ENCODE peak calls at places on chromosomes 13 and 19, in six cellular contexts. One of them, this sample, is unnamed.

GRCh38 chr13:78958019-78958418 is 299.1 kb upstream of the OBI1 start:
- DNase-seq in A549: no peak
- DNase-seq in upper lobe of right lung: no peak
- DNase-seq in naive thymus-derived CD4-positive, alpha-beta T cell: no peak
- DNase-seq in endodermal cell: no peak
- DNase-seq in heart left ventricle: no peak
- DNase-seq in this sample: no peak

GRCh38 chr19:6495947-6496346 is 6.2 kb downstream of the TUBB4A start:
- DNase-seq in A549: no peak
- DNase-seq in upper lobe of right lung: no peak
- DNase-seq in naive thymus-derived CD4-positive, alpha-beta T cell: no peak
- DNase-seq in endodermal cell: no peak
- DNase-seq in heart left ventricle: no peak
- DNase-seq in this sample: no peak

GRCh38 chr13:63455938-63456337 is 2040.3 kb upstream of the PCDH20 start:
- DNase-seq in A549: no peak
- DNase-seq in upper lobe of right lung: no peak
- DNase-seq in naive thymus-derived CD4-positive, alpha-beta T cell: no peak
- DNase-seq in endodermal cell: no peak
- DNase-seq in heart left ventricle: no peak
- DNase-seq in this sample: no peak

GRCh38 chr19:45045671-45046353 is 7.0 kb downstream of the CLASRP start:
- DNase-seq in A549: no peak
- DNase-seq in upper lobe of right lung: no peak
- DNase-seq in naive thymus-derived CD4-positive, alpha-beta T cell: no peak
- DNase-seq in endodermal cell: no peak
- DNase-seq in heart left ventricle: no peak
- DNase-seq in this sample: no peak

GRCh38 chr19:44303976-44304568 is 753 bp downstream of the ZNF235 start:
- DNase-seq in A549: peak; percentile 30
- DNase-seq in upper lobe of right lung: no peak
- DNase-seq in naive thymus-derived CD4-positive, alpha-beta T cell: no peak
- DNase-seq in endodermal cell: peak; percentile 48
- DNase-seq in heart left ventricle: no peak
- DNase-seq in this sample: peak; percentile 44

GRCh38 chr19:45047188-45047797 is 8.4 kb downstream of the CLASRP start:
- DNase-seq in A549: no peak
- DNase-seq in upper lobe of right lung: no peak
- DNase-seq in naive thymus-derived CD4-positive, alpha-beta T cell: no peak
- DNase-seq in endodermal cell: no peak
- DNase-seq in heart left ventricle: no peak
- DNase-seq in this sample: no peak

GRCh38 chr13:25886438-25887214 is 165.2 kb downstream of the SHISA2 start:
- DNase-seq in A549: no peak
- DNase-seq in upper lobe of right lung: no peak
- DNase-seq in naive thymus-derived CD4-positive, alpha-beta T cell: no peak
- DNase-seq in endodermal cell: peak; percentile 41
- DNase-seq in heart left ventricle: no peak
- DNase-seq in this sample: no peak

GRCh38 chr19:35495107-35496064 is 5.1 kb upstream of the KRTDAP start:
- DNase-seq in A549: peak; percentile 97
- DNase-seq in upper lobe of right lung: peak; percentile 86
- DNase-seq in naive thymus-derived CD4-positive, alpha-beta T cell: peak; percentile 60
- DNase-seq in endodermal cell: peak; percentile 89
- DNase-seq in heart left ventricle: peak; percentile 62
- DNase-seq in this sample: peak; percentile 61

GRCh38 chr19:20431826-20432225 is 133.8 kb downstream of the ZNF737 start:
- DNase-seq in A549: no peak
- DNase-seq in upper lobe of right lung: no peak
- DNase-seq in naive thymus-derived CD4-positive, alpha-beta T cell: no peak
- DNase-seq in endodermal cell: no peak
- DNase-seq in heart left ventricle: no peak
- DNase-seq in this sample: no peak

GRCh38 chr19:50175924-50176323 is 12.8 kb upstream of the IZUMO2 start:
- DNase-seq in A549: no peak
- DNase-seq in upper lobe of right lung: no peak
- DNase-seq in naive thymus-derived CD4-positive, alpha-beta T cell: no peak
- DNase-seq in endodermal cell: no peak
- DNase-seq in heart left ventricle: no peak
- DNase-seq in this sample: no peak

GRCh38 chr19:41801031-41801430 is 4.6 kb downstream of the CEACAM3 start:
- DNase-seq in A549: no peak
- DNase-seq in upper lobe of right lung: no peak
- DNase-seq in naive thymus-derived CD4-positive, alpha-beta T cell: no peak
- DNase-seq in endodermal cell: peak; percentile 17
- DNase-seq in heart left ventricle: no peak
- DNase-seq in this sample: no peak
- H3K4me1 ChIP-seq in A549: peaks cover 5% of the 10 kb centered on the region
- H3K4me1 ChIP-seq in upper lobe of right lung: peaks cover 7% of the 10 kb centered on the region
- H3K4me1 ChIP-seq in naive thymus-derived CD4-positive, alpha-beta T cell: no peaks in the 10 kb centered on the region
- H3K4me1 ChIP-seq in endodermal cell: no peaks in the 10 kb centered on the region
- H3K4me1 ChIP-seq in heart left ventricle: no peaks in the 10 kb centered on the region
- H3K4me1 ChIP-seq in this sample: no peaks in the 10 kb centered on the region

GRCh38 chr19:36526581-36526980 is 1.5 kb downstream of the ZNF260 start:
- DNase-seq in A549: no peak
- DNase-seq in upper lobe of right lung: no peak
- DNase-seq in naive thymus-derived CD4-positive, alpha-beta T cell: no peak
- DNase-seq in endodermal cell: no peak
- DNase-seq in heart left ventricle: no peak
- DNase-seq in this sample: no peak
- H3K9me3 ChIP-seq in A549: peaks cover 86% of the 10 kb centered on the region
- H3K9me3 ChIP-seq in upper lobe of right lung: peaks cover 30% of the 10 kb centered on the region
- H3K9me3 ChIP-seq in naive thymus-derived CD4-positive, alpha-beta T cell: peaks cover 4% of the 10 kb centered on the region
- H3K9me3 ChIP-seq in endodermal cell: peaks cover 66% of the 10 kb centered on the region
- H3K9me3 ChIP-seq in heart left ventricle: peaks cover 56% of the 10 kb centered on the region
- H3K9me3 ChIP-seq in this sample: peaks cover 11% of the 10 kb centered on the region

DNA sequence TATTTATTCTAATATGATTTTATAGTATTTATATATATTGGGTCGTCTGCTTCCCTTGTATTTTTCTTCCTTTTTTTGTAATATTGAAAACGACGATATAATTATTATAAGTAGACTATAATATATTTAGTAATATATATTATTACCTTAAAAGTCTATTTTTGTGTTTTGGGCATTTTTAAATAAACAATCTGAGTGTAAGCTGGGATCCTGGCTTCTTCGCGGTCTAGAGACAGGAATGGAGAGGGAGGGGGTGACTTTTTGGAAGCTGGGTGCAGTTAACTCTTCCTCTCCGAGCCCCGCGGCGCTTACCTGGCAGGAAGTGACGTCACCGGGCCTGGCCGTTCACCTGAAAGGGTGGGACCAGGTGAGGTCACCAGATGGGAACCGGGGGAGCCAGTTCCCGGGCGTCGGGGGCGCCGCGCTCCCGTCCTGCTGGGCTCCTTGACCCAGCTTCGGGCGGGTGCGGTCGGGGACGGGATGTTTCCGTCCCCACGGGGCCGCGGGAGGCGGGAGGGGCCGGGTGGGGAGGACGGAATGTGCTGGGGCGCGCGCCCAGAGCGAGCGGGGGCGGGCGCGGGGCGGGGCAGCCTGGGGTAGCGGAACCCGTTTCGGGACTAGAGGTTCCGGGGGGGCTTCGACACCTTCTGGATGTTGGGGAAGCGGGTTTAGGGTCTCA is 2.7 kb downstream of the ZFP36 start:
- DNase-seq in A549: peak; percentile 85
- DNase-seq in upper lobe of right lung: peak; percentile 98
- DNase-seq in naive thymus-derived CD4-positive, alpha-beta T cell: peak; percentile 92
- DNase-seq in endodermal cell: peak; percentile 97
- DNase-seq in heart left ventricle: peak; percentile 94
- DNase-seq in this sample: peak; percentile 68
- H3K4me1 ChIP-seq in A549: peaks cover 55% of the 10 kb centered on the region
- H3K4me1 ChIP-seq in upper lobe of right lung: peaks cover 36% of the 10 kb centered on the region
- H3K4me1 ChIP-seq in naive thymus-derived CD4-positive, alpha-beta T cell: peaks cover 38% of the 10 kb centered on the region
- H3K4me1 ChIP-seq in endodermal cell: peaks cover 3% of the 10 kb centered on the region
- H3K4me1 ChIP-seq in heart left ventricle: peaks cover 20% of the 10 kb centered on the region
- H3K4me1 ChIP-seq in this sample: peaks cover 29% of the 10 kb centered on the region

DNA sequence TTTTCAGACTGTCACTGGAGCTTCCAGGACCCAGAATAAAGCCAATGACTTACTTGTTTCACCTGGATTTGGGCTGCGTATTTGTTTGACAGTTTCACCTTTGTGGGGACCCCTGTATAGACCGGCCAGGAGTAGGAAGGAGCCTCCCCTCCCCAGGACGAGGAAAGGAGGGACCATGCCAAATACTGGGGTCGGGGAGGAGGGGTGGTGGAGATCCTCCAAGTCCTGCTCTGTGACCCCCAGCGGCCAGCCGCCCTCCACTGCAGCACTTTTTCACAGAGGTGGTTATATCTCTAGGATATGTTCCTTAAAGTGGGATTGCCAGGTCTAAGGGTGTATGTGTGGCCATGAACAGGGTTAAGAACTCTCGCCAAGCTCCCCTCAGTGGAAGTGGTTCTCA is 25.7 kb upstream of the ZNF492 start:
- DNase-seq in A549: no peak
- DNase-seq in upper lobe of right lung: peak; percentile 4
- DNase-seq in naive thymus-derived CD4-positive, alpha-beta T cell: no peak
- DNase-seq in endodermal cell: no peak
- DNase-seq in heart left ventricle: no peak
- DNase-seq in this sample: no peak
- H3K9me3 ChIP-seq in A549: peaks cover 29% of the 10 kb centered on the region
- H3K9me3 ChIP-seq in upper lobe of right lung: no peaks in the 10 kb centered on the region
- H3K9me3 ChIP-seq in naive thymus-derived CD4-positive, alpha-beta T cell: no peaks in the 10 kb centered on the region
- H3K9me3 ChIP-seq in endodermal cell: peaks cover 65% of the 10 kb centered on the region
- H3K9me3 ChIP-seq in heart left ventricle: no peaks in the 10 kb centered on the region
- H3K9me3 ChIP-seq in this sample: no peaks in the 10 kb centered on the region

DNA sequence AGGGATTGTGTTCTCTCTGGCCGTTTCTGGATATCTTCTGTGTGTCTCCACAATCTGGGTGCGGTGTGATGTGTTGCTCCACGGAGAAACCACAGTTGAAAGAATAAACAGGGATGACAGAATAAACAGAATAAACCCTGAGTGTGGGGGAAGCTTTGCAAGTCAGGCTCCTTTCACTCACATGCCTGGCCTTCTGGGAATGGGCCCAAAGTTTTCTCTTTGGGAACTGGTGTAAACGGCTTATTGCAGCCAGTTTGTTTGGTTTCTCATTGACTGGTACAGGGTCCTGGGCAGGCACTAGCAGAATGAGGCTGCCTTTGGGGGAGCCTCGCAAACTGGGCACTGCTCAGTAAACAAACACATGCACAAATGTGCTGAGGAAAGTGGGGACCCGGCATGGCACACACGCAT is 324.7 kb downstream of the DLEU7 start:
- DNase-seq in A549: no peak
- DNase-seq in upper lobe of right lung: no peak
- DNase-seq in naive thymus-derived CD4-positive, alpha-beta T cell: no peak
- DNase-seq in endodermal cell: no peak
- DNase-seq in heart left ventricle: no peak
- DNase-seq in this sample: no peak
- H3K4me1 ChIP-seq in A549: peaks cover 10% of the 10 kb centered on the region
- H3K4me1 ChIP-seq in upper lobe of right lung: peaks cover 53% of the 10 kb centered on the region
- H3K4me1 ChIP-seq in naive thymus-derived CD4-positive, alpha-beta T cell: no peaks in the 10 kb centered on the region
- H3K4me1 ChIP-seq in endodermal cell: no peaks in the 10 kb centered on the region
- H3K4me1 ChIP-seq in heart left ventricle: peaks cover 11% of the 10 kb centered on the region
- H3K4me1 ChIP-seq in this sample: peaks cover 10% of the 10 kb centered on the region

DNA sequence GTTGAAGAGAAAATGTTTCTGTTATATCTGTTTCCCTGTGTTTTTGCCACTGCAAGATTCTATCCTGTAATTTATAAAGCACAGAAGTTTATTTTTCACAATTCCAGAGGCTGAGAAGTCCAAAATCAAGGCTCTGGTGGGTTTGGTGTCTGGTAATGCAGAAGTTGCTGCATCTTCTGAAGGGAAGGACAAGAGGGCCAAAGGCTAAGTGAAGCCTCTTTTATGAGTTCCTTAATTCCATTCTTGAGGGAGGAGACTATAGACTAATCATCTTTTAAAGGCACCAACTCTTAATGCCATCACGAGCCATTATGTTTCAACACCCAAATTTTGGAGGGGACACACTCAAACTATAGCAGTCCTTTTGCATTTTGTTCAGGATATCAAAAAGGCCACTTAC is 34.1 kb upstream of the WDFY2 start:
- DNase-seq in A549: no peak
- DNase-seq in upper lobe of right lung: no peak
- DNase-seq in naive thymus-derived CD4-positive, alpha-beta T cell: no peak
- DNase-seq in endodermal cell: no peak
- DNase-seq in heart left ventricle: no peak
- DNase-seq in this sample: no peak
- H3K9me3 ChIP-seq in A549: no peaks in the 10 kb centered on the region
- H3K9me3 ChIP-seq in upper lobe of right lung: no peaks in the 10 kb centered on the region
- H3K9me3 ChIP-seq in naive thymus-derived CD4-positive, alpha-beta T cell: no peaks in the 10 kb centered on the region
- H3K9me3 ChIP-seq in endodermal cell: no peaks in the 10 kb centered on the region
- H3K9me3 ChIP-seq in heart left ventricle: no peaks in the 10 kb centered on the region
- H3K9me3 ChIP-seq in this sample: no peaks in the 10 kb centered on the region

GRCh38 chr19:798415-799075 is 1.3 kb downstream of the PTBP1 start:
- DNase-seq in A549: no peak
- DNase-seq in upper lobe of right lung: no peak
- DNase-seq in naive thymus-derived CD4-positive, alpha-beta T cell: no peak
- DNase-seq in endodermal cell: peak; percentile 57
- DNase-seq in heart left ventricle: peak; percentile 30
- DNase-seq in this sample: no peak
- H3K4me1 ChIP-seq in A549: peaks cover 50% of the 10 kb centered on the region
- H3K4me1 ChIP-seq in upper lobe of right lung: peaks cover 55% of the 10 kb centered on the region
- H3K4me1 ChIP-seq in naive thymus-derived CD4-positive, alpha-beta T cell: peaks cover 46% of the 10 kb centered on the region
- H3K4me1 ChIP-seq in endodermal cell: peaks cover 27% of the 10 kb centered on the region
- H3K4me1 ChIP-seq in heart left ventricle: peaks cover 54% of the 10 kb centered on the region
- H3K4me1 ChIP-seq in this sample: peaks cover 30% of the 10 kb centered on the region